ENCODE peak calls at places on chromosomes 12 and 14, in six cellular contexts. One of them, this sample, is unnamed.

GRCh38 chr14:68449565-68450295 is 343.1 kb downstream of the ZFP36L1 start:
- DNase-seq in neural progenitor cell: peak; percentile 60
- DNase-seq in GM23248: no peak
- DNase-seq in MM.1S: no peak
- DNase-seq in HCT116: no peak
- DNase-seq in SK-N-SH: no peak
- DNase-seq in this sample: no peak

GRCh38 chr12:64674367-64674922 is 64.2 kb downstream of the RASSF3 start:
- DNase-seq in neural progenitor cell: no peak
- DNase-seq in GM23248: no peak
- DNase-seq in MM.1S: no peak
- DNase-seq in HCT116: no peak
- DNase-seq in SK-N-SH: no peak
- DNase-seq in this sample: no peak

GRCh38 chr12:57763881-57764661 is 2.8 kb downstream of the CYP27B1 start:
- DNase-seq in neural progenitor cell: no peak
- DNase-seq in GM23248: no peak
- DNase-seq in MM.1S: no peak
- DNase-seq in HCT116: no peak
- DNase-seq in SK-N-SH: no peak
- DNase-seq in this sample: no peak

GRCh38 chr12:47870175-47870781 is 34.5 kb downstream of the VDR start:
- DNase-seq in neural progenitor cell: peak; percentile 77
- DNase-seq in GM23248: peak; percentile 69
- DNase-seq in MM.1S: peak; percentile 83
- DNase-seq in HCT116: no peak
- DNase-seq in SK-N-SH: peak; percentile 62
- DNase-seq in this sample: peak; percentile 28

GRCh38 chr12:10278104-10278503 is 29.6 kb upstream of the KLRD1 start:
- DNase-seq in neural progenitor cell: no peak
- DNase-seq in GM23248: no peak
- DNase-seq in MM.1S: no peak
- DNase-seq in HCT116: no peak
- DNase-seq in SK-N-SH: no peak
- DNase-seq in this sample: no peak

GRCh38 chr12:74537126-74537706 is 419 bp upstream of the ATXN7L3B start:
- DNase-seq in neural progenitor cell: peak; percentile 41
- DNase-seq in GM23248: peak; percentile 78
- DNase-seq in MM.1S: peak; percentile 71
- DNase-seq in HCT116: peak; percentile 50
- DNase-seq in SK-N-SH: peak; percentile 50
- DNase-seq in this sample: peak; percentile 75

GRCh38 chr12:131140697-131141096 is 187.0 kb downstream of the ADGRD1 start:
- DNase-seq in neural progenitor cell: no peak
- DNase-seq in GM23248: no peak
- DNase-seq in MM.1S: no peak
- DNase-seq in HCT116: no peak
- DNase-seq in SK-N-SH: no peak
- DNase-seq in this sample: no peak

GRCh38 chr12:90925562-90925961 is 29.4 kb downstream of the CCER1 start:
- DNase-seq in neural progenitor cell: no peak
- DNase-seq in GM23248: no peak
- DNase-seq in MM.1S: no peak
- DNase-seq in HCT116: no peak
- DNase-seq in SK-N-SH: no peak
- DNase-seq in this sample: no peak

GRCh38 chr12:6966351-6966750 is 4.1 kb downstream of the PHB2 start:
- DNase-seq in neural progenitor cell: no peak
- DNase-seq in GM23248: no peak
- DNase-seq in MM.1S: peak; percentile 3
- DNase-seq in HCT116: no peak
- DNase-seq in SK-N-SH: no peak
- DNase-seq in this sample: no peak

GRCh38 chr14:100474176-100474575 is 113.0 kb downstream of the BEGAIN start:
- DNase-seq in neural progenitor cell: no peak
- DNase-seq in GM23248: no peak
- DNase-seq in MM.1S: no peak
- DNase-seq in HCT116: no peak
- DNase-seq in SK-N-SH: no peak
- DNase-seq in this sample: no peak

GRCh38 chr12:121799175-121799841 is 4.5 kb upstream of the SETD1B start:
- DNase-seq in neural progenitor cell: peak; percentile 61
- DNase-seq in GM23248: peak; percentile 90
- DNase-seq in MM.1S: peak; percentile 76
- DNase-seq in HCT116: peak; percentile 75
- DNase-seq in SK-N-SH: peak; percentile 75
- DNase-seq in this sample: peak; percentile 84

GRCh38 chr12:66638666-66639065 is 40.2 kb downstream of the GRIP1 start:
- DNase-seq in neural progenitor cell: no peak
- DNase-seq in GM23248: no peak
- DNase-seq in MM.1S: no peak
- DNase-seq in HCT116: no peak
- DNase-seq in SK-N-SH: no peak
- DNase-seq in this sample: no peak

GRCh38 chr14:23174266-23174665 is 9.2 kb downstream of the SLC7A8 start:
- DNase-seq in neural progenitor cell: no peak
- DNase-seq in GM23248: peak; percentile 86
- DNase-seq in MM.1S: no peak
- DNase-seq in HCT116: no peak
- DNase-seq in SK-N-SH: no peak
- DNase-seq in this sample: no peak

GRCh38 chr14:48247972-48248371 is 572.6 kb upstream of the MDGA2 start:
- DNase-seq in neural progenitor cell: no peak
- DNase-seq in GM23248: no peak
- DNase-seq in MM.1S: no peak
- DNase-seq in HCT116: no peak
- DNase-seq in SK-N-SH: no peak
- DNase-seq in this sample: no peak

GRCh38 chr14:32075636-32076277 is 1.3 kb upstream of the ARHGAP5 start:
- DNase-seq in neural progenitor cell: peak; percentile 52
- DNase-seq in GM23248: peak; percentile 87
- DNase-seq in MM.1S: no peak
- DNase-seq in HCT116: no peak
- DNase-seq in SK-N-SH: peak; percentile 49
- DNase-seq in this sample: peak; percentile 18
- TF ChIP-seq EZH2phosphoT487 in neural progenitor cell: no peak
- TF ChIP-seq EZH2phosphoT487 in GM23248: no peak
- TF ChIP-seq EZH2phosphoT487 in MM.1S: no peak
- TF ChIP-seq EZH2phosphoT487 in HCT116: no peak
- TF ChIP-seq EZH2phosphoT487 in SK-N-SH: no peak
- TF ChIP-seq EZH2phosphoT487 in this sample: no peak

GRCh38 chr12:54004841-54005530 is 3.8 kb upstream of the HOXC8 start:
- DNase-seq in neural progenitor cell: peak; percentile 57
- DNase-seq in GM23248: no peak
- DNase-seq in MM.1S: no peak
- DNase-seq in HCT116: no peak
- DNase-seq in SK-N-SH: no peak
- DNase-seq in this sample: no peak
- H3K9ac ChIP-seq in neural progenitor cell: no peak overlapping the region
- H3K9ac ChIP-seq in GM23248: no peak overlapping the region
- H3K9ac ChIP-seq in MM.1S: no peak overlapping the region
- H3K9ac ChIP-seq in HCT116: no peak overlapping the region
- H3K9ac ChIP-seq in SK-N-SH: no peak overlapping the region
- H3K9ac ChIP-seq in this sample: peak overlapping the region; percentile 18

DNA sequence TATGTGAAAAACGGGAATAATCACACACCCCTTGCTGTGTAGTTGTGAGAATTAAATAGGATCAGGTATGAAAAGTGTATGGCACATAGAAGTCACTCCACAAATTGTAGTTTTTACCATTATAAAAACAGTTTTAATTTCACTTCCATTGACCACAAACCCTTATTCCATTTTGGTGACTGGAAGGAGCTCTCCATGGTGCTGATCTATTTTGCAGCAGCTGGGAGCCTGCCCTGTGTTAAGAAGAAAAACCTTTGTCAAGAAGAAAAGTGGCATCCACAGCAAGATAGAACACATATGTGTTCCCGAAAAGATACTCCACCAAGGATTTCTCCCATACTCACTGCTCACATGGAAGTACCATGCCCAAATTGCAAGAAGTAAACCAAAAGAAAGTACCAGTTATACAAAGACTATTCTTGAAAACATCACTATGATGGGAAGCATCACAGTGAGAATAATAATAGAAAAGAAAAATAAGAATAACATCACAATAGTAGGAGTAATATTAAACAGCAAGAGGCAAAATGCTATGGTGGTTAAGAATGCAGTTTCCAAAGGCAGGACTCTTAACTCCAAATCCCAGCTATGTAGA is 58.7 kb downstream of the TUNAR start:
- DNase-seq in neural progenitor cell: peak; percentile 79
- DNase-seq in GM23248: peak; percentile 57
- DNase-seq in MM.1S: peak; percentile 18
- DNase-seq in HCT116: no peak
- DNase-seq in SK-N-SH: no peak
- DNase-seq in this sample: peak; percentile 26
- TF ChIP-seq EZH2phosphoT487 in neural progenitor cell: no peak
- TF ChIP-seq EZH2phosphoT487 in GM23248: no peak
- TF ChIP-seq EZH2phosphoT487 in MM.1S: no peak
- TF ChIP-seq EZH2phosphoT487 in HCT116: no peak
- TF ChIP-seq EZH2phosphoT487 in SK-N-SH: no peak
- TF ChIP-seq EZH2phosphoT487 in this sample: no peak

DNA sequence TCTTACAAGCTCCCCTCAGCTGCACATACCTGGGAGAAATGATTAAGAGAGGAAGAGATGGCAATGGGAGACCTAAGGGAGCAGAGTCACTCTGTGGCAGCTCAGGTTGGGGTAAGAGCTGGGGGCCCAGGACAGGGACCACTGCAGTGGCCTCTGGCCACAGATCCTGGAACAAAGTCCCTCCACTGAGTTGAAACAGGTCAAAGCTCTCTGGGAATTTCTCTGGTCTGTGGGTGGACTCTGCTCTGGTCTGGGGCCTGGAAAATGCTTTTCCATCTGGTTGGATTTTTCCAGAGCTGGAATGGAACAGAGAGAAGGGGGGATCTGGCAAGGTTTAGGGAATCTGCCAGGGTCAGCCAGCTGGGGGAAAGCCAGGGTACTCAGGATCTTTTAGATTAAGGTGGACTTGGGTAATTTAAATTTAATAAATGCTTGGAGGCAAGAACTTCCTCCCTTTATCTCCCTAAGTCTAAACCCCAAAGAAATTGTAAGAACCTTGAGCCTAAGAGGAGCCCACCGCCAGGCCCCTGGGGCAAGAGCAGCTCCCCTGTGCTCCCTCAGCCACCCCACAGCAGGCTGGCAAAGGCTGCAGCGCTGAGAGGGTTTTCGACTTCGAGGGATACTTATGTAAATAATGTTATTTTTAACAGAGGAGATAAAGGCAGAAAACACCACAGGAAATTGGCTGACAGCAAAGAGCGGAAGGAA is 3.7 kb downstream of the HOXC10 start:
- DNase-seq in neural progenitor cell: no peak
- DNase-seq in GM23248: no peak
- DNase-seq in MM.1S: no peak
- DNase-seq in HCT116: no peak
- DNase-seq in SK-N-SH: no peak
- DNase-seq in this sample: no peak
- H3K9ac ChIP-seq in neural progenitor cell: no peak overlapping the region
- H3K9ac ChIP-seq in GM23248: no peak overlapping the region
- H3K9ac ChIP-seq in MM.1S: no peak overlapping the region
- H3K9ac ChIP-seq in HCT116: peak overlapping the region; percentile 45
- H3K9ac ChIP-seq in SK-N-SH: no peak overlapping the region
- H3K9ac ChIP-seq in this sample: peak overlapping the region; percentile 37

GRCh38 chr14:63782683-63783389 is 55.0 kb upstream of the SGPP1 start:
- DNase-seq in neural progenitor cell: no peak
- DNase-seq in GM23248: no peak
- DNase-seq in MM.1S: no peak
- DNase-seq in HCT116: no peak
- DNase-seq in SK-N-SH: no peak
- DNase-seq in this sample: no peak

DNA sequence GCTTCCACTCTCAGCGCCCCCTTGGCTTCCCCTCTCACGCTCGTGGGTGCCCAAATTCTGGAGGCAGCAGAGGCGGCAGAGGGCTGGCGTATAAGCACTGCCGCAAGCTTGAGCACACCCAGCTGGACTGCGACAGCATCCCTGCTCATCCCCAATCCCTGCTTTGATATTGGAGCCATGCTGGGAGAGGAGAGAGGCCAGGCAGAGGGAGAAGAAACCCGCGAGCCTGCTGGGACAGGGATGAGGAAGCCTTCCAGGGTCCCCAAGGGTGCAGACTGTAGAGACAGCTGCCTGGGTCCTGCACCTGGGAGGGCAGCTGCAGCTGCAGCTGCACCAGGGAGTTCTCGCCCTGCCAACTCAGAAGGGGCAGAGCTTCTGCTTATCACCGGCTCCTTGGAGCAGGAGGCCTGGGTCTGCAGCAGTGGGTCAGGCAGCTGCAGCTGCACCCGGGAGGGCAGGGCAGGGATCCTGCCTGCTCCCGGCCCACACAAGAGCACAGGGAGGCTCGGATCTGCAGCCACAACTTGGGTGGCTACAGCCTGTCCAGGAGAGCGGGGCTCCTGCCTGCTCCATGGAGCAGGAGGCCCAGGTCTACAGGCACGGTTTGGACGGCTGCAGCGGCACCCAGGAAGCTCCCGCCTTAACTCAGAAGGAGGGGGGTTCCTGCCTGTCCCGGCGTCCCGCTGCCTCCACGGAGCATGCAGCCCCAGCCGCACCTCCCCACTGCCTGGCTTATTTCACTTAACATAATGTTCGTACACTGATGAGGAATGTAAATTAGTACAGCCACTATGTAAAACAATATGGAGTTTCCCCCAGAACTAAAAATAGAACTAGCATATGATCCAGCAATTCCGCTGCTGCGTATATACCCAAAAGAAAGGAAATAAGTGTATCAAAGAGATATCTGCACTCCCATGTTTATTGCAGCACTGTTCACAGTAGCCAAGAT is 60.4 kb upstream of the SGPP1 start:
- DNase-seq in neural progenitor cell: peak; percentile 14
- DNase-seq in GM23248: no peak
- DNase-seq in MM.1S: no peak
- DNase-seq in HCT116: no peak
- DNase-seq in SK-N-SH: no peak
- DNase-seq in this sample: no peak
- TF ChIP-seq EZH2phosphoT487 in neural progenitor cell: no peak
- TF ChIP-seq EZH2phosphoT487 in GM23248: no peak
- TF ChIP-seq EZH2phosphoT487 in MM.1S: no peak
- TF ChIP-seq EZH2phosphoT487 in HCT116: no peak
- TF ChIP-seq EZH2phosphoT487 in SK-N-SH: no peak
- TF ChIP-seq EZH2phosphoT487 in this sample: no peak

DNA sequence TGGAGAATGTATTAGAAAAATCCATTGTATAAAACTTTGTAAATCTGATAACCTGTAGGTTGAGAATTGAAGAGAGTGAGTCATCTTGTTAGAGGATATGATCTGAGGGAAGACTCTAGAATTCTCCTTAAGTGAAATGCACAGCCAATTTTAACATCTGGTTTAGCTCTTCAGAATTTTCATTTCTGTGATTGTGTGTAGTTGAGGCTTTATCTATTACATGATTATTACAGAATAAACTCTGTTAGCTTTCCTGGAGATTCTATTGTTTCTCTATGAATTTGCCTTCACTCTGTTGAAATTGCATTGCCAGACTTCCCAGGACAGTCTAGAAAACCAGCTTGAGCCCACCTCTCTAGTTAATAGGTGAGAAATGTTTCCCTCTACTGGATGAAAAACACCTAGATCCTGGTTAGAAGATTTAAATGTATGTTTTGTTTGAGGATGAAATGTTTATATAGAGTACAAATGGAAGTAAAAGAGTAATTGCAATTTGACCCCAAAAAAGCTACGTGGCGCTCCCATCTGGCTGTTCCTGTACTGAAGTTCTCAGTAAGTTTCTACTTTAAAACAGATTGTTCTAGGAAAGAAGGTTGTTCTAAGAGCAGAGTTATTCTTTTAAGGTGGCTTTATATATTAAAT is 2.9 kb downstream of the NUDT4 start:
- DNase-seq in neural progenitor cell: peak; percentile 19
- DNase-seq in GM23248: peak; percentile 64
- DNase-seq in MM.1S: peak; percentile 39
- DNase-seq in HCT116: no peak
- DNase-seq in SK-N-SH: peak; percentile 50
- DNase-seq in this sample: peak; percentile 63
- H3K9ac ChIP-seq in neural progenitor cell: no peak overlapping the region
- H3K9ac ChIP-seq in GM23248: peak overlapping the region; percentile 98
- H3K9ac ChIP-seq in MM.1S: peak overlapping the region; percentile 86
- H3K9ac ChIP-seq in HCT116: peak overlapping the region; percentile 32
- H3K9ac ChIP-seq in SK-N-SH: peak overlapping the region; percentile 85
- H3K9ac ChIP-seq in this sample: no peak overlapping the region

This sample was measured in PC-3.